ENCODE peak calls at places on chromosomes 1 and 21, in four cellular contexts. A is caudate nucleus, B is right cardiac atrium, T is T-helper 9 cell. Z is an unnamed sample.

GRCh38 chr1:59266180-59266926 is 30.5 kb upstream of the FGGY start:
- DNase-seq in A (no peak), B (no peak), T (no peak), Z (no peak)

GRCh38 chr1:49435291-49435690 is 588.5 kb downstream of the AGBL4 start:
- DNase-seq in A (no peak), B (no peak), T (no peak), Z (no peak)

GRCh38 chr21:44708213-44708865 is 3.0 kb downstream of the TSPEAR start:
- DNase-seq in A (no peak), B (peak; percentile 50), T (no peak), Z (peak; percentile 86)

GRCh38 chr1:239262538-239262937 is 123.8 kb upstream of the CHRM3 start:
- DNase-seq in A (no peak), B (no peak), T (no peak), Z (peak; percentile 8)

GRCh38 chr1:99457381-99458165 is 188.3 kb upstream of the PALMD start:
- DNase-seq in A (peak; percentile 41), B (no peak), T (no peak), Z (no peak)

GRCh38 chr1:11248169-11248568 is 14.2 kb downstream of the MTOR start:
- DNase-seq in A (no peak), B (no peak), T (no peak), Z (peak; percentile 36)

GRCh38 chr1:183632964-183633363 is 2.6 kb downstream of the ARPC5 start:
- DNase-seq in A (no peak), B (no peak), T (no peak), Z (peak; percentile 45)

GRCh38 chr1:3066826-3067225 is 2.2 kb upstream of the PRDM16 start:
- DNase-seq in A (no peak), B (peak; percentile 7), T (no peak), Z (peak; percentile 35)

GRCh38 chr1:30315185-30315960 is 408.0 kb downstream of the MATN1 start:
- DNase-seq in A (no peak), B (no peak), T (no peak), Z (peak; percentile 18)

GRCh38 chr1:34408011-34408410 is 231.3 kb downstream of the C1orf94 start:
- DNase-seq in A (no peak), B (no peak), T (no peak), Z (no peak)

GRCh38 chr1:172269084-172269483 is 151.4 kb upstream of the C1orf105 start:
- DNase-seq in A (no peak), B (no peak), T (no peak), Z (no peak)